ENCODE peak calls at places on chromosomes 6 and 20, in four cellular contexts. A is K562, X is GM12878, N is HepG2. P is an unnamed sample.

GRCh38 chr20:63585616-63586565 is 11.9 kb upstream of the HELZ2 start:
- DNase-seq in X (no peak), N (no peak), A (no peak), P (no peak)

GRCh38 chr20:62570403-62570802 is 71.9 kb upstream of the SLCO4A1 start:
- DNase-seq in N (no peak), A (no peak), X (no peak), P (no peak)

GRCh38 chr6:8029243-8029870 is 34.8 kb downstream of the BLOC1S5 start:
- DNase-seq in A (no peak), N (no peak), X (no peak), P (no peak)

GRCh38 chr6:27772261-27773001 is 139.8 kb downstream of the OR2B2 start:
- DNase-seq in X (no peak), N (peak; percentile 81), A (peak; percentile 83), P (no peak)

GRCh38 chr6:57247603-57248002 is 25.5 kb upstream of the RAB23 start:
- DNase-seq in N (no peak), X (no peak), A (no peak), P (no peak)

GRCh38 chr6:63572733-63573139 is 456 bp downstream of the LOC128125822 start:
- DNase-seq in X (no peak), A (peak; percentile 65), N (no peak), P (peak; percentile 53)

GRCh38 chr20:38547288-38547825 is 33.6 kb upstream of the ADIG start:
- DNase-seq in A (no peak), X (no peak), N (no peak), P (no peak)

GRCh38 chr6:106163966-106164877 is 78.1 kb downstream of the PRDM1 start:
- DNase-seq in X (peak; percentile 87), A (no peak), N (no peak), P (no peak)

GRCh38 chr20:48749437-48749836 is 78.4 kb downstream of the PREX1 start:
- DNase-seq in A (no peak), N (no peak), X (no peak), P (no peak)

GRCh38 chr6:179340-179950 is 112.8 kb upstream of the DUSP22 start:
- DNase-seq in A (no peak), N (no peak), X (no peak), P (no peak)

GRCh38 chr6:110459137-110459536 is 17.3 kb downstream of the SLC22A16 start:
- DNase-seq in A (no peak), N (no peak), X (no peak), P (no peak)

GRCh38 chr20:5191829-5192569 is 65.2 kb downstream of the CDS2 start:
- DNase-seq in A (peak; percentile 55), N (peak; percentile 90), X (peak; percentile 61), P (no peak)

GRCh38 chr6:167091149-167092107 is 31.5 kb upstream of the CCR6 start:
- DNase-seq in A (no peak), X (no peak), N (no peak), P (no peak)

GRCh38 chr6:146315321-146316254 is 228.0 kb upstream of the RAB32 start:
- DNase-seq in A (no peak), N (no peak), X (no peak), P (no peak)

GRCh38 chr6:157145656-157146285 is 177.5 kb downstream of the TMEM242 start:
- DNase-seq in A (no peak), N (no peak), X (no peak), P (no peak)

GRCh38 chr20:4563534-4563933 is 158.2 kb upstream of the PRND start:
- DNase-seq in N (peak; percentile 44), X (no peak), A (peak; percentile 12), P (peak; percentile 53)

GRCh38 chr6:136031982-136032381 is 180.5 kb downstream of the PDE7B start:
- DNase-seq in X (no peak), A (peak; percentile 17), N (peak; percentile 15), P (no peak)

GRCh38 chr20:20548527-20549266 is 163.7 kb downstream of the RALGAPA2 start:
- DNase-seq in X (no peak), A (no peak), N (peak; percentile 85), P (no peak)

GRCh38 chr6:165092881-165093595 is 216.4 kb downstream of the C6orf118 start:
- DNase-seq in N (no peak), A (no peak), X (no peak), P (no peak)

GRCh38 chr20:53934421-53935352 is 135.7 kb downstream of the BCAS1 start:
- DNase-seq in A (peak; percentile 65), X (no peak), N (no peak), P (no peak)

GRCh38 chr6:62612526-62612925 is 326.5 kb upstream of the KHDRBS2 start:
- DNase-seq in X (no peak), A (no peak), N (no peak), P (no peak)

GRCh38 chr20:19540401-19540800 is 217.7 kb upstream of the RIN2 start:
- DNase-seq in X (no peak), A (no peak), N (no peak), P (no peak)

GRCh38 chr6:148831064-148831463 is 84.2 kb downstream of the UST start:
- DNase-seq in N (no peak), X (no peak), A (no peak), P (no peak)

GRCh38 chr6:20169786-20170185 is 42.5 kb downstream of the MBOAT1 start:
- DNase-seq in X (no peak), A (no peak), N (no peak), P (no peak)

GRCh38 chr20:43572891-43573290 is 14.1 kb downstream of the SGK2 start:
- DNase-seq in X (no peak), N (no peak), A (no peak), P (no peak)

GRCh38 chr6:133787859-133788505 is 100.9 kb upstream of the TCF21 start:
- DNase-seq in N (no peak), X (no peak), A (no peak), P (no peak)

GRCh38 chr6:161418458-161418945 is 144.6 kb upstream of the AGPAT4 start:
- DNase-seq in A (peak; percentile 62), N (peak; percentile 56), X (no peak), P (no peak)

GRCh38 chr6:137313928-137314855 is 95.0 kb upstream of the IFNGR1 start:
- DNase-seq in A (peak; percentile 77), X (peak; percentile 43), N (peak; percentile 71), P (peak; percentile 55)

GRCh38 chr20:13220194-13220856 is 749 bp upstream of the ISM1 start:
- DNase-seq in N (no peak), A (no peak), X (no peak), P (peak; percentile 81)

GRCh38 chr6:70412797-70413113 is 553 bp upstream of the FAM135A start:
- DNase-seq in A (peak; percentile 49), N (no peak), X (no peak), P (no peak)

GRCh38 chr6:158909938-158910337 is 90.1 kb downstream of the RSPH3 start:
- DNase-seq in A (no peak), X (no peak), N (no peak), P (no peak)

GRCh38 chr6:6368684-6369052 is 48.2 kb upstream of the F13A1 start:
- DNase-seq in X (no peak), N (no peak), A (no peak), P (no peak)

DNA sequence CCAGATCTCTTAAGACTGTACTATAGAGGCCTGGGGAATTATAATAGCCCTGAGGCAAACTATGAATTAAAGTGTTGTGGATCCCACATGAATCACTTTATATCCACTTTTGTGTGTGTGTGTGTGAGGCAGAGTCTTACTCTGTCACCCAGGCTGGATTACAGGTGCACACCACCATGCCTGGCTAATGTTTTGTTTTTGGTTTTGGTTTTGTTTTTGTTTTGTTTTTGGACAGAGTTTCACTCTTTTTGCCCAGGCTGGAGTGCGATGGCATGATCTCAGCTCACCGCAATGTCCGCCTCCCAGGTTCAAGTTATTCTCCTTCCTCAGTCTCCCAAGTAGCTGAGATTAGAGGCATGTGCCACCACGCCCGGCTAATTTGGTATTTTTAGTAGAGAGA is 32.2 kb upstream of the MICB start:
- DNase-seq in N (no peak), A (no peak), X (no peak), P (no peak)
- H3K9ac ChIP-seq in N (no peak overlapping the region), A (no peak overlapping the region), X (no peak overlapping the region), P (no peak overlapping the region)

DNA sequence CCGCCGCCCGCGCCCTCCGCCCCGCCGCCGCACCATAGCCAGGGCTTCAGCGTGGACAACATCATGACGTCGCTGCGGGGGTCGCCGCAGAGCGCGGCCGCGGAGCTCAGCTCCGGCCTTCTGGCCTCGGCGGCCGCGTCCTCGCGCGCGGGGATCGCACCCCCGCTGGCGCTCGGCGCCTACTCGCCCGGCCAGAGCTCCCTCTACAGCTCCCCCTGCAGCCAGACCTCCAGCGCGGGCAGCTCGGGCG is 1.5 kb downstream of the FOXC1 start:
- DNase-seq in X (no peak), A (no peak), N (no peak), P (no peak)
- TF ChIP-seq EZH2 in X (no peak), A (no peak), N (no peak), P (peak; percentile 33)

DNA sequence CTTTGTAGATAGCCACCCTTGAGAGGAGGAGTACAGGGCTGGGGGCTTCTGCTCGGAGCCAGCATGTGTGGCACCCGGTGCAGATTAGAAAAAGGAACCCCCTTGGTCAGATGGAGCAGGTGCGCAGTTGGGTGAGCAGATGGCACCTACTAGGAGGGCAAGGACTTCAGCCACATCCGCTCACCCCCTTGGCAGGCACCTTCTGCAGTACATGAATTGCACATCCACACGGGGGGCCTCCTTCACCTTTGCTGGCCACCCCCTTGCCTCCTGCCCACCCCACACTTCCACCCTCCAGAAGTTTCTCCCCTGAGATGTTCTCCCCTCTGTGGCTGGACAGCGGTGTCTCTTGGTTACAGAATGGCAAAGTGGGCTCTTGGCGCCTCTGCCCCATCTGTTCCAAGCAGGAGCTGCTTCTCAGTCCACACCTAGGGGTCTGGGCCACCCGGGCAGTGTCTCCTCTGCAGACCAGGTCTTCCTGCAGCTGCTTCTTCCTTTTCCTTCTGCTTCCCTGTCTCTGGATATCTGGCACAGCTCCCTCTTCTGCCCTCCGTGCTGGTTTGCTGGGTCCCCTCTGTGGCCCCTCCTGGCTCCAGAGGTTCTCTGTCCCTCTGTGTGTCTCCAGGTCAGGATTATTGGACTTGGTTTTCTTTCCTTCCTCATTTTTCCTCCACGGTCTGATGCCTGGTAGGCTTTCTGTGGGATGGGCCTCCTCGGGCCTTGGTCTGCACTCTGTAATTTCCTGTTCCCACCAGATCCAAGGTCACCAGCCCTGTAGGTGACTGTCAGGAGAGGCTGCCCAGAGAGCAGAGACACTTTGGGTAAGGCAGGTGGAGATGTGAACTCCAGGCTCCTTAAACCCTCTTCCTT is 4.1 kb downstream of the MDFI start:
- DNase-seq in A (no peak), N (peak; percentile 39), X (no peak), P (no peak)
- TF ChIP-seq HDAC6 in A (no peak), N (no peak), X (no peak), P (no peak)

GRCh38 chr6:124879110-124879991 is 82.9 kb upstream of the RNF217 start:
- DNase-seq in N (no peak), X (no peak), A (no peak), P (no peak)

GRCh38 chr6:124879992-124880355 is 82.3 kb upstream of the RNF217 start:
- DNase-seq in X (no peak), A (no peak), N (no peak), P (no peak)

GRCh38 chr6:124885171-124885570 is 77.1 kb upstream of the RNF217 start:
- DNase-seq in N (no peak), A (no peak), X (no peak), P (no peak)

GRCh38 chr6:124882580-124883393 is 79.5 kb upstream of the RNF217 start:
- DNase-seq in X (no peak), A (no peak), N (no peak), P (no peak)

GRCh38 chr6:124881898-124882579 is 80.2 kb upstream of the RNF217 start:
- DNase-seq in A (no peak), X (no peak), N (no peak), P (no peak)
- H3K9ac ChIP-seq in A (no peak overlapping the region), X (no peak overlapping the region), N (no peak overlapping the region), P (no peak overlapping the region)

P was measured in H1.